ENCODE peak calls at places on chromosomes 7 and 10, in eight cellular contexts. O, G, T, M, H, L, A and X are unnamed samples.

GRCh38 chr7:102934267-102934666 is 21.5 kb downstream of the LRRC17 start:
- DNase-seq in O (peak; percentile 13), G (no peak), T (no peak), M (no peak), H (no peak), L (no peak), A (no peak), X (no peak)

GRCh38 chr7:38806912-38807311 is 102.1 kb downstream of the VPS41 start:
- DNase-seq in O (no peak), G (no peak), T (no peak), M (no peak), H (no peak), L (no peak), A (no peak), X (no peak)

GRCh38 chr7:40213856-40214255 is 79.1 kb downstream of the SUGCT start:
- DNase-seq in O (no peak), G (no peak), T (no peak), M (no peak), H (no peak), L (no peak), A (no peak), X (no peak)

GRCh38 chr10:97849491-97850402 is at the start of gene GOLGA7B:
- DNase-seq in O (peak; percentile 97), G (no peak), T (peak; percentile 72), M (peak; percentile 45), H (peak; percentile 93), L (peak; percentile 23), A (no peak), X (no peak)

GRCh38 chr7:147062897-147063296 is 946.3 kb downstream of the CNTNAP2 start:
- DNase-seq in O (no peak), G (no peak), T (no peak), M (no peak), H (no peak), L (no peak), A (no peak), X (no peak)

GRCh38 chr7:130649004-130649790 is 19.4 kb downstream of the COPG2 start:
- DNase-seq in O (no peak), G (no peak), T (peak; percentile 35), M (no peak), H (no peak), L (no peak), A (no peak), X (no peak)

GRCh38 chr7:135185471-135186260 is 15.2 kb upstream of the CYREN start:
- DNase-seq in O (no peak), G (no peak), T (no peak), M (no peak), H (no peak), L (no peak), A (no peak), X (no peak)

GRCh38 chr7:78383096-78383495 is 584.5 kb downstream of the PHTF2 start:
- DNase-seq in O (no peak), G (no peak), T (no peak), M (no peak), H (no peak), L (no peak), A (no peak), X (peak; percentile 6)

GRCh38 chr7:20722941-20723340 is 63.7 kb downstream of the SP8 start:
- DNase-seq in O (no peak), G (no peak), T (no peak), M (no peak), H (no peak), L (no peak), A (no peak), X (no peak)